ENCODE peak calls at places on chromosomes 7 and 10, in seven cellular contexts. A, O, I, B, R, S and E are unnamed samples.

GRCh38 chr7:157347217-157347904 is 10.6 kb downstream of the DNAJB6 start:
- DNase-seq in R (no peak), A (peak), O (peak), I (no peak), B (peak), S (no peak), E (no peak)

GRCh38 chr10:57579926-57580325 is 687.8 kb downstream of the IPMK start:
- DNase-seq in R (no peak), A (no peak), S (peak), I (no peak), O (peak), B (no peak), E (no peak)

GRCh38 chr10:35409094-35409582 is 72.8 kb downstream of the CCNY start:
- DNase-seq in A (no peak), O (peak), S (no peak), I (no peak), R (no peak), B (peak), E (no peak)

GRCh38 chr10:3895045-3895609 is 110.1 kb upstream of the KLF6 start:
- DNase-seq in A (no peak), S (no peak), I (no peak), B (no peak), R (no peak), O (peak), E (no peak)

GRCh38 chr7:115087437-115087836 is 165.5 kb downstream of the MDFIC start:
- DNase-seq in A (no peak), I (no peak), R (no peak), O (peak), B (no peak), S (no peak), E (no peak)

GRCh38 chr10:72503241-72503640 is 122.6 kb downstream of the MICU1 start:
- DNase-seq in S (no peak), I (no peak), R (no peak), O (no peak), A (no peak), B (no peak), E (peak)

GRCh38 chr10:93280121-93280698 is 201.9 kb downstream of the MYOF start:
- DNase-seq in R (no peak), S (peak), A (no peak), I (no peak), B (no peak), O (no peak), E (no peak)

GRCh38 chr10:71396714-71397339 is at the start of gene CDH23:
- DNase-seq in O (no peak), S (peak), R (no peak), B (peak), A (peak), I (no peak), E (peak)

GRCh38 chr7:97541188-97541587 is 190.7 kb upstream of the TAC1 start:
- DNase-seq in I (no peak), S (no peak), A (no peak), R (no peak), O (no peak), B (no peak), E (no peak)

GRCh38 chr7:98202367-98203195 is 8.7 kb upstream of the BHLHA15 start:
- DNase-seq in S (no peak), A (peak), B (peak), O (no peak), R (no peak), I (peak), E (no peak)